ENCODE peak calls at places on chromosome 11, in seven cellular contexts. C is midbrain; Z is hepatocyte; L is cardiac fibroblast; B is Calu3; Q is activated CD4-positive, alpha-beta T cell treated with anti-CD3 and anti-CD28 coated beads, Interleukin-2, amount 50 U/mL, for 4 hours; R is T-cell. Y is an unnamed sample.

GRCh38 chr11:66559862-66560676 is 8.3 kb downstream of the CTSF start:
- DNase-seq in C (no peak), Z (no peak), L (no peak), B (no peak), Q (no peak), R (no peak), Y (no peak)

GRCh38 chr11:132621976-132622375 is 910.3 kb downstream of the OPCML start:
- DNase-seq in C (no peak), Z (no peak), L (peak; percentile 55), B (no peak), Q (no peak), R (no peak), Y (no peak)

GRCh38 chr11:68043349-68044144 is 4.7 kb downstream of the TCIRG1 start:
- DNase-seq in C (no peak), Z (peak; percentile 74), L (peak; percentile 49), B (no peak), Q (no peak), R (no peak), Y (no peak)

GRCh38 chr11:74462009-74462408 is 5.3 kb downstream of the KCNE3 start:
- DNase-seq in C (peak; percentile 23), Z (peak; percentile 72), L (peak; percentile 46), B (peak; percentile 24), Q (no peak), R (no peak), Y (no peak)

GRCh38 chr11:46918087-46918751 is at the start of gene LRP4:
- DNase-seq in C (peak; percentile 55), Z (peak; percentile 68), L (no peak), B (peak; percentile 66), Q (no peak), R (no peak), Y (peak; percentile 23)

GRCh38 chr11:2794947-2795346 is 90.6 kb downstream of the CDKN1C start:
- DNase-seq in C (no peak), Z (no peak), L (no peak), B (no peak), Q (no peak), R (no peak), Y (no peak)

GRCh38 chr11:128195057-128195751 is 392.2 kb downstream of the ETS1 start:
- DNase-seq in C (no peak), Z (no peak), L (peak; percentile 40), B (no peak), Q (no peak), R (peak; percentile 64), Y (no peak)

GRCh38 chr11:111967651-111968050 is 30.5 kb downstream of the DIXDC1 start:
- DNase-seq in C (no peak), Z (no peak), L (no peak), B (no peak), Q (no peak), R (no peak), Y (no peak)

GRCh38 chr11:124098142-124098541 is 17.1 kb upstream of the VWA5A start:
- DNase-seq in C (no peak), Z (no peak), L (no peak), B (no peak), Q (no peak), R (no peak), Y (no peak)

GRCh38 chr11:93537767-93538261 is 5.4 kb downstream of the SMCO4 start:
- DNase-seq in C (peak; percentile 16), Z (peak; percentile 45), L (no peak), B (peak; percentile 20), Q (no peak), R (no peak), Y (no peak)

GRCh38 chr11:70398834-70399680 is 728 bp downstream of the CTTN start:
- DNase-seq in C (no peak), Z (peak; percentile 60), L (no peak), B (peak; percentile 43), Q (no peak), R (no peak), Y (no peak)

GRCh38 chr11:97854357-97854756 is 1166.4 kb upstream of the CNTN5 start:
- DNase-seq in C (no peak), Z (no peak), L (no peak), B (no peak), Q (no peak), R (no peak), Y (no peak)

GRCh38 chr11:122920579-122920978 is 38.0 kb downstream of the JHY start:
- DNase-seq in C (no peak), Z (no peak), L (no peak), B (no peak), Q (no peak), R (no peak), Y (no peak)

GRCh38 chr11:116598556-116598955 is 174.2 kb downstream of the BUD13 start:
- DNase-seq in C (no peak), Z (no peak), L (no peak), B (no peak), Q (no peak), R (no peak), Y (no peak)

GRCh38 chr11:122724520-122724919 is 69.0 kb downstream of the UBASH3B start:
- DNase-seq in C (no peak), Z (no peak), L (peak; percentile 65), B (no peak), Q (no peak), R (no peak), Y (no peak)

GRCh38 chr11:1113405-1114201 is 38.9 kb downstream of the MUC2 start:
- DNase-seq in C (no peak), Z (no peak), L (no peak), B (no peak), Q (no peak), R (no peak), Y (no peak)

GRCh38 chr11:127618721-127619120 is 618.2 kb upstream of the KIRREL3 start:
- DNase-seq in C (no peak), Z (no peak), L (no peak), B (no peak), Q (no peak), R (no peak), Y (no peak)